ENCODE peak calls at places on chromosomes 4 and X, in ten cellular contexts. A is AG20443; B is fibroblast of the conjunctiva; G is NCI-H1417; I is stimulated activated CD4-positive, alpha-beta T cell treated with anti-CD3 and anti-CD28 coated beads, TNF-alpha, amount 100 ng/mL, for 24 hours; M is Daoy; N is NB4; C is anterior cingulate cortex; R is HT-29; U is heart right ventricle. Z is an unnamed sample.

GRCh38 chrX:132231587-132231986 is 12.3 kb upstream of the RAP2C start:
- DNase-seq in A (no peak), B (no peak), G (no peak), I (no peak), M (no peak), N (peak), C (no peak), R (no peak), U (no peak), Z (no peak)

GRCh38 chrX:80335062-80335830 is 85.0 kb upstream of the TENT5D start:
- DNase-seq in A (peak), B (no peak), G (no peak), I (no peak), M (peak), N (no peak), C (no peak), R (no peak), U (peak), Z (no peak)

GRCh38 chr4:86338521-86338920 is 21.3 kb downstream of the MAPK10 start:
- DNase-seq in A (no peak), B (no peak), G (no peak), I (no peak), M (no peak), N (no peak), C (no peak), R (no peak), U (no peak), Z (no peak)

GRCh38 chr4:138158746-138159297 is 83.3 kb downstream of the SLC7A11 start:
- DNase-seq in A (peak), B (peak), G (no peak), I (no peak), M (peak), N (no peak), C (no peak), R (no peak), U (no peak), Z (no peak)

GRCh38 chrX:94834226-94834625 is 1160.2 kb downstream of the FAM133A start:
- DNase-seq in A (no peak), B (no peak), G (no peak), I (no peak), M (no peak), N (no peak), C (no peak), R (no peak), U (no peak), Z (no peak)

GRCh38 chr4:75069493-75070074 is 136.7 kb downstream of the PARM1 start:
- DNase-seq in A (no peak), B (no peak), G (no peak), I (no peak), M (no peak), N (no peak), C (no peak), R (no peak), U (no peak), Z (no peak)

GRCh38 chr4:76410621-76411020 is 10.3 kb downstream of the CCDC158 start:
- DNase-seq in A (no peak), B (no peak), G (no peak), I (no peak), M (no peak), N (no peak), C (no peak), R (no peak), U (no peak), Z (no peak)

GRCh38 chr4:84529169-84529751 is 30.2 kb upstream of the NKX6-1 start:
- DNase-seq in A (peak), B (no peak), G (peak), I (no peak), M (no peak), N (peak), C (no peak), R (peak), U (no peak), Z (no peak)

GRCh38 chr4:30720656-30721352 is 635 bp downstream of the PCDH7 start:
- DNase-seq in A (peak), B (no peak), G (peak), I (no peak), M (peak), N (no peak), C (peak), R (no peak), U (peak), Z (no peak)

GRCh38 chr4:45064741-45065140 is 338.4 kb upstream of the GNPDA2 start:
- DNase-seq in A (no peak), B (no peak), G (no peak), I (no peak), M (no peak), N (no peak), C (no peak), R (no peak), U (no peak), Z (no peak)

Z was measured in DMS 273 treated with DMSO at 0.1 percent for 48 hours.